ENCODE peak calls at places on chromosomes 6 and 20, in five cellular contexts. One of them, this sample, is unnamed.

GRCh38 chr6:116648161-116648560 is 20.4 kb downstream of the ZUP1 start:
- DNase-seq in HCT116: no peak
- DNase-seq in stimulated activated CD4-positive, alpha-beta T cell treated with anti-CD3 and anti-CD28 coated beads, Interleukin-2, amount 100 ng/mL, for 48 hours: no peak
- DNase-seq in RKO: no peak
- DNase-seq in AG08395: no peak
- DNase-seq in this sample: no peak

GRCh38 chr6:28336284-28337024 is 506 bp upstream of the ZSCAN31 start:
- DNase-seq in HCT116: no peak
- DNase-seq in RKO: peak; percentile 65
- DNase-seq in AG08395: no peak
- DNase-seq in stimulated activated CD4-positive, alpha-beta T cell treated with anti-CD3 and anti-CD28 coated beads, Interleukin-2, amount 100 ng/mL, for 48 hours: peak; percentile 10
- DNase-seq in this sample: peak; percentile 62

GRCh38 chr6:168939771-168940170 is 313.9 kb downstream of the THBS2 start:
- DNase-seq in AG08395: no peak
- DNase-seq in HCT116: no peak
- DNase-seq in stimulated activated CD4-positive, alpha-beta T cell treated with anti-CD3 and anti-CD28 coated beads, Interleukin-2, amount 100 ng/mL, for 48 hours: no peak
- DNase-seq in RKO: no peak
- DNase-seq in this sample: no peak

GRCh38 chr6:72464791-72465691 is 156.8 kb upstream of the KCNQ5 start:
- DNase-seq in stimulated activated CD4-positive, alpha-beta T cell treated with anti-CD3 and anti-CD28 coated beads, Interleukin-2, amount 100 ng/mL, for 48 hours: no peak
- DNase-seq in RKO: peak; percentile 11
- DNase-seq in HCT116: no peak
- DNase-seq in AG08395: peak; percentile 78
- DNase-seq in this sample: no peak

GRCh38 chr6:20170455-20171148 is 41.7 kb downstream of the MBOAT1 start:
- DNase-seq in AG08395: no peak
- DNase-seq in stimulated activated CD4-positive, alpha-beta T cell treated with anti-CD3 and anti-CD28 coated beads, Interleukin-2, amount 100 ng/mL, for 48 hours: no peak
- DNase-seq in RKO: no peak
- DNase-seq in HCT116: no peak
- DNase-seq in this sample: no peak

GRCh38 chr20:32036716-32037355 is 15.2 kb upstream of the HCK start:
- DNase-seq in stimulated activated CD4-positive, alpha-beta T cell treated with anti-CD3 and anti-CD28 coated beads, Interleukin-2, amount 100 ng/mL, for 48 hours: no peak
- DNase-seq in HCT116: no peak
- DNase-seq in RKO: no peak
- DNase-seq in AG08395: no peak
- DNase-seq in this sample: no peak

GRCh38 chr6:142855877-142856606 is 88.9 kb downstream of the HIVEP2 start:
- DNase-seq in stimulated activated CD4-positive, alpha-beta T cell treated with anti-CD3 and anti-CD28 coated beads, Interleukin-2, amount 100 ng/mL, for 48 hours: no peak
- DNase-seq in HCT116: no peak
- DNase-seq in AG08395: no peak
- DNase-seq in RKO: no peak
- DNase-seq in this sample: no peak

GRCh38 chr6:38443341-38443740 is 196.4 kb downstream of the BTBD9 start:
- DNase-seq in HCT116: no peak
- DNase-seq in AG08395: no peak
- DNase-seq in stimulated activated CD4-positive, alpha-beta T cell treated with anti-CD3 and anti-CD28 coated beads, Interleukin-2, amount 100 ng/mL, for 48 hours: no peak
- DNase-seq in RKO: no peak
- DNase-seq in this sample: no peak

GRCh38 chr6:44257007-44257752 is at the start of gene SLC35B2:
- DNase-seq in RKO: peak; percentile 88
- DNase-seq in HCT116: no peak
- DNase-seq in AG08395: peak; percentile 88
- DNase-seq in stimulated activated CD4-positive, alpha-beta T cell treated with anti-CD3 and anti-CD28 coated beads, Interleukin-2, amount 100 ng/mL, for 48 hours: peak; percentile 52
- DNase-seq in this sample: no peak

GRCh38 chr6:120852293-120852849 is 481.9 kb downstream of the TBC1D32 start:
- DNase-seq in HCT116: no peak
- DNase-seq in AG08395: no peak
- DNase-seq in stimulated activated CD4-positive, alpha-beta T cell treated with anti-CD3 and anti-CD28 coated beads, Interleukin-2, amount 100 ng/mL, for 48 hours: no peak
- DNase-seq in RKO: no peak
- DNase-seq in this sample: no peak

GRCh38 chr6:67615796-67616195 is 1019.3 kb upstream of the ADGRB3 start:
- DNase-seq in AG08395: no peak
- DNase-seq in HCT116: no peak
- DNase-seq in stimulated activated CD4-positive, alpha-beta T cell treated with anti-CD3 and anti-CD28 coated beads, Interleukin-2, amount 100 ng/mL, for 48 hours: no peak
- DNase-seq in RKO: peak; percentile 35
- DNase-seq in this sample: no peak

GRCh38 chr20:17646901-17647301 is 35.1 kb downstream of the RRBP1 start:
- DNase-seq in AG08395: no peak
- DNase-seq in stimulated activated CD4-positive, alpha-beta T cell treated with anti-CD3 and anti-CD28 coated beads, Interleukin-2, amount 100 ng/mL, for 48 hours: no peak
- DNase-seq in RKO: no peak
- DNase-seq in HCT116: no peak
- DNase-seq in this sample: no peak

GRCh38 chr6:36559394-36559793 is 12.1 kb upstream of the STK38 start:
- DNase-seq in stimulated activated CD4-positive, alpha-beta T cell treated with anti-CD3 and anti-CD28 coated beads, Interleukin-2, amount 100 ng/mL, for 48 hours: no peak
- DNase-seq in RKO: no peak
- DNase-seq in AG08395: no peak
- DNase-seq in HCT116: no peak
- DNase-seq in this sample: no peak

GRCh38 chr6:57822896-57823358 is 505.5 kb downstream of the PRIM2 start:
- DNase-seq in HCT116: no peak
- DNase-seq in RKO: no peak
- DNase-seq in AG08395: no peak
- DNase-seq in stimulated activated CD4-positive, alpha-beta T cell treated with anti-CD3 and anti-CD28 coated beads, Interleukin-2, amount 100 ng/mL, for 48 hours: no peak
- DNase-seq in this sample: no peak

This sample was measured in ureter.